ENCODE peak calls at places on chromosomes 5 and 9, in four cellular contexts. S is H1, D is mesendoderm, A is H9. U is an unnamed sample.

GRCh38 chr9:61673247-61673646 is 483.4 kb downstream of the SPATA31A7 start:
- DNase-seq in S (no peak), D (no peak), A (no peak), U (no peak)

GRCh38 chr9:129751841-129752801 is 721 bp downstream of the PTGES start:
- DNase-seq in S (no peak), D (no peak), A (no peak), U (no peak)

GRCh38 chr9:36317766-36318165 is 59.5 kb upstream of the GNE start:
- DNase-seq in S (no peak), D (peak; percentile 44), A (no peak), U (no peak)

GRCh38 chr5:125190232-125191051 is 444.0 kb upstream of the ZNF608 start:
- DNase-seq in S (no peak), D (peak; percentile 48), A (no peak), U (peak; percentile 27)

GRCh38 chr5:148151872-148152271 is 16.5 kb upstream of the SPINK14 start:
- DNase-seq in S (no peak), D (no peak), A (no peak), U (no peak)

GRCh38 chr9:114988962-114989599 is 58.7 kb upstream of the TNFSF8 start:
- DNase-seq in S (no peak), D (no peak), A (no peak), U (no peak)

GRCh38 chr5:176902102-176902814 is 3.1 kb upstream of the HK3 start:
- DNase-seq in S (no peak), D (no peak), A (no peak), U (no peak)

GRCh38 chr9:137336735-137337134 is 34.7 kb upstream of the NRARP start:
- DNase-seq in S (no peak), D (no peak), A (no peak), U (no peak)

GRCh38 chr5:176537608-176538504 is 654 bp upstream of the RNF44 start:
- DNase-seq in S (peak; percentile 98), D (peak; percentile 100), A (peak; percentile 99), U (peak; percentile 100)

GRCh38 chr5:138353550-138353893 is 1.0 kb downstream of the KDM3B start:
- DNase-seq in S (no peak), D (no peak), A (no peak), U (no peak)

GRCh38 chr5:124617787-124618186 is 128.7 kb downstream of the ZNF608 start:
- DNase-seq in S (no peak), D (no peak), A (no peak), U (no peak)

GRCh38 chr5:132420706-132421272 is 51.3 kb downstream of the SLC22A5 start:
- DNase-seq in S (no peak), D (no peak), A (no peak), U (no peak)

GRCh38 chr5:135232958-135233357 is 166.1 kb downstream of the MACROH2A1 start:
- DNase-seq in S (no peak), D (no peak), A (no peak), U (no peak)

GRCh38 chr5:14945021-14945420 is 73.4 kb upstream of the ANKH start:
- DNase-seq in S (no peak), D (no peak), A (no peak), U (peak; percentile 12)

GRCh38 chr5:3034449-3034848 is 283.0 kb upstream of the IRX2 start:
- DNase-seq in S (no peak), D (no peak), A (no peak), U (no peak)

GRCh38 chr5:94575196-94575595 is 43.2 kb downstream of the KIAA0825 start:
- DNase-seq in S (no peak), D (no peak), A (no peak), U (no peak)

GRCh38 chr5:98770158-98770910 is 3.1 kb upstream of the RGMB start:
- DNase-seq in S (no peak), D (peak; percentile 43), A (no peak), U (peak; percentile 66)

GRCh38 chr9:134055981-134056461 is 11.8 kb downstream of the BRD3 start:
- DNase-seq in S (no peak), D (no peak), A (no peak), U (peak; percentile 62)

GRCh38 chr5:6713274-6714181 is at the start of gene TENT4A:
- DNase-seq in S (no peak), D (no peak), A (no peak), U (no peak)

GRCh38 chr5:97131139-97131710 is 11.2 kb downstream of the LIX1 start:
- DNase-seq in S (no peak), D (no peak), A (no peak), U (peak; percentile 56)

GRCh38 chr9:117574099-117574498 is 130.1 kb upstream of the TLR4 start:
- DNase-seq in S (no peak), D (no peak), A (no peak), U (no peak)

GRCh38 chr5:124639095-124639665 is 107.3 kb downstream of the ZNF608 start:
- DNase-seq in S (peak; percentile 51), D (peak; percentile 97), A (peak; percentile 63), U (no peak)

GRCh38 chr5:132090107-132090506 is 16.5 kb downstream of the CSF2 start:
- DNase-seq in S (no peak), D (no peak), A (no peak), U (peak; percentile 93)

GRCh38 chr9:2127486-2127885 is 112.3 kb downstream of the SMARCA2 start:
- DNase-seq in S (no peak), D (no peak), A (no peak), U (peak; percentile 51)

GRCh38 chr5:169788168-169788567 is 151.1 kb downstream of the DOCK2 start:
- DNase-seq in S (no peak), D (no peak), A (no peak), U (peak; percentile 69)

GRCh38 chr9:126694206-126695081 is 80.7 kb downstream of the LMX1B start:
- DNase-seq in S (no peak), D (no peak), A (peak; percentile 23), U (no peak)

GRCh38 chr5:79287907-79288306 is 52.0 kb downstream of the JMY start:
- DNase-seq in S (no peak), D (no peak), A (no peak), U (no peak)

GRCh38 chr5:6603643-6604042 is 29.2 kb downstream of the NSUN2 start:
- DNase-seq in S (no peak), D (no peak), A (no peak), U (no peak)

GRCh38 chr5:135832263-135832555 is 2.3 kb upstream of the SLC25A48 start:
- DNase-seq in S (no peak), D (no peak), A (no peak), U (no peak)

GRCh38 chr9:7816021-7816420 is 16.4 kb upstream of the DMAC1 start:
- DNase-seq in S (no peak), D (no peak), A (no peak), U (no peak)

GRCh38 chr5:176183321-176184074 is 54.7 kb upstream of the SIMC1 start:
- DNase-seq in S (no peak), D (peak; percentile 86), A (no peak), U (no peak)

GRCh38 chr5:58836351-58836750 is 253.5 kb downstream of the RAB3C start:
- DNase-seq in S (no peak), D (no peak), A (no peak), U (no peak)

DNA sequence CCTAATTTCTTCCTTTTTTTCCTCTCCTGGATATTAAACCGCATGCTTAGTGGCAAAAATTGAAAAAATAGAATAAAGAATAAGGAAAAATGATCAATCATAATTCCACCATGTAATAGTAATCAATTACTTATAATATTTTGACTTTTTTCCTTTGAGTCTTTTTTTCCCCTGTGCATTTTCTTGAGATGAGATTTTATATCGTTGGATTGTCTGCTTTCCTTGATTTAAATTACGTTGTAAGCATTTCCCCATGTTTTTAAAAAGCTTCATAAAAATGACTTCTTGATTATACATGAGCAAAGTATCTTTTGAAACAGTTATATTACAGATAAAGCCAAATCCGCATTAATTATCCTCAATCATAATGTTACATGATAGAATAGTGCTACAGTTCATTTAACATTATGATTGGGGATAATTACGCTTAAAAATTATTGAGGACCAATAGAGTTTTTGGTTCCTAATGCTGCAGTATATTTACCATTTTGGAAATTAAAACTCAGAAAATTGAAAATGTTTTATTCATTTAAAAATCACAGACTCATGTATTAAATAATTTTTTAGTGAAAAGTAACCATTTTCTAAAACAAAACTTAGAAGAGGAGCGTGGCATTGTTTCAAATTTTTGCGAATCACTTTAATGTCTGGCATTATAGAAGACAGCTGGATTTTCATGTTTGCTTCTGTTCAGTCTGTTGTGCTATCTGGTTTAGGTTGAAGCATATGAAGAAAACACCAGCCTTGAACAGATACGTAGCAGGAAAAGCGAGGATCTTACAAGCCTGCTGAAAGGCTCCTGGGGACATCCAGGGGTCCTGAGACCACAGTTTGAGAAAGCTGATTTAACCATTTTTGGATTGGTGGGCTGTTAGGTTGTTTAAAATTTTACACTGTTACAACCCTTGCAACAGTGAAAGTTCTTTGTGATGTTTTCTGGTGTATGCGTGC is 1.4 kb downstream of the ZFYVE16 start:
- DNase-seq in S (no peak), D (no peak), A (no peak), U (peak; percentile 19)
- H3K4ac ChIP-seq in S (no peak overlapping the region), D (no peak overlapping the region), A (no peak overlapping the region), U (peak overlapping the region; percentile 12)

GRCh38 chr5:103374473-103374963 is 116.0 kb downstream of the MACIR start:
- DNase-seq in S (no peak), D (no peak), A (no peak), U (no peak)

GRCh38 chr5:103375863-103376591 is 117.5 kb downstream of the MACIR start:
- DNase-seq in S (no peak), D (no peak), A (no peak), U (peak; percentile 17)

GRCh38 chr5:103373576-103374472 is 115.3 kb downstream of the MACIR start:
- DNase-seq in S (no peak), D (peak; percentile 64), A (no peak), U (no peak)

GRCh38 chr5:103371046-103371603 is 112.6 kb downstream of the MACIR start:
- DNase-seq in S (no peak), D (no peak), A (no peak), U (peak; percentile 33)

GRCh38 chr5:103375356-103375755 is 116.8 kb downstream of the MACIR start:
- DNase-seq in S (no peak), D (no peak), A (no peak), U (peak; percentile 92)
- H3K4me2 ChIP-seq in S (no peak overlapping the region), D (no peak overlapping the region), A (no peak overlapping the region), U (peak overlapping the region; percentile 82)

GRCh38 chr5:65762234-65762633 is 40.2 kb downstream of the NLN start:
- DNase-seq in S (no peak), D (no peak), A (no peak), U (no peak)
- H3K56ac ChIP-seq in S (no peak overlapping the region), D (no peak overlapping the region), A (no peak overlapping the region), U (no peak overlapping the region)

GRCh38 chr9:88680041-88680440 is 145.1 kb downstream of the NXNL2 start:
- DNase-seq in S (no peak), D (no peak), A (no peak), U (no peak)
- H3K4ac ChIP-seq in S (no peak overlapping the region), D (no peak overlapping the region), A (no peak overlapping the region), U (peak overlapping the region; percentile 5)

GRCh38 chr5:127567026-127567768 is 49.8 kb downstream of the PRRC1 start:
- DNase-seq in S (no peak), D (no peak), A (no peak), U (no peak)
- H3K4me2 ChIP-seq in S (no peak overlapping the region), D (no peak overlapping the region), A (no peak overlapping the region), U (no peak overlapping the region)

GRCh38 chr5:75009559-75010230 is 42.7 kb downstream of the GCNT4 start:
- DNase-seq in S (no peak), D (no peak), A (no peak), U (no peak)
- H3K56ac ChIP-seq in S (no peak overlapping the region), D (no peak overlapping the region), A (no peak overlapping the region), U (no peak overlapping the region)

U was measured in IMR-90.